ENCODE peak calls at places on chromosomes 13 and 19, in five cellular contexts. X is IMR-90; P is stimulated activated naive CD8-positive, alpha-beta T cell treated with anti-CD3 and anti-CD28 coated beads, Interleukin-15, Interleukin-2, amounts not matched to agents 100 U/mL and 50 U/mL, for 24 hours; R is HCT116; B is SK-N-SH treated with all-trans-retinoic acid at 6 μM for 48 hours. Q is an unnamed sample.

GRCh38 chr19:15871570-15871969 is 26.3 kb downstream of the CYP4F2 start:
- ATAC-seq in X (no peak), P (peak; percentile 40), R (peak; percentile 81), B (no peak), Q (no peak)

GRCh38 chr13:45356966-45357689 is 16.1 kb upstream of the TPT1 start:
- ATAC-seq in X (no peak), P (no peak), R (no peak), B (no peak), Q (peak; percentile 70)

GRCh38 chr13:43285891-43286602 is 262.7 kb downstream of the DNAJC15 start:
- ATAC-seq in X (no peak), P (no peak), R (no peak), B (peak; percentile 35), Q (no peak)

GRCh38 chr13:41610426-41610825 is 153.1 kb downstream of the RGCC start:
- ATAC-seq in X (peak; percentile 70), P (no peak), R (no peak), B (no peak), Q (peak; percentile 44)

GRCh38 chr19:16106121-16106520 is 5.6 kb upstream of the RAB8A start:
- ATAC-seq in X (peak; percentile 16), P (peak; percentile 20), R (no peak), B (peak; percentile 18), Q (peak; percentile 36)

GRCh38 chr13:94329754-94330551 is 149.5 kb downstream of the DCT start:
- ATAC-seq in X (peak; percentile 77), P (peak; percentile 67), R (no peak), B (peak; percentile 93), Q (peak; percentile 89)

GRCh38 chr13:30396434-30397075 is 25.7 kb upstream of the UBE2L5 start:
- ATAC-seq in X (no peak), P (peak; percentile 66), R (no peak), B (no peak), Q (peak; percentile 53)

GRCh38 chr13:111166882-111167281 is 51.8 kb downstream of the ARHGEF7 start:
- ATAC-seq in X (no peak), P (no peak), R (no peak), B (no peak), Q (no peak)

GRCh38 chr19:17319473-17320238 is 10.3 kb downstream of the DDA1 start:
- ATAC-seq in X (no peak), P (no peak), R (no peak), B (no peak), Q (no peak)

GRCh38 chr13:106354961-106355360 is 180.5 kb downstream of the EFNB2 start:
- ATAC-seq in X (no peak), P (no peak), R (no peak), B (no peak), Q (no peak)

GRCh38 chr19:51472607-51473006 is 5.7 kb upstream of the CEACAM18 start:
- ATAC-seq in X (no peak), P (no peak), R (peak; percentile 20), B (no peak), Q (no peak)

GRCh38 chr19:32392142-32392541 is 13.4 kb upstream of the DPY19L3 start:
- ATAC-seq in X (no peak), P (no peak), R (no peak), B (no peak), Q (no peak)

GRCh38 chr19:43479961-43480561 is 14.7 kb upstream of the LYPD3 start:
- ATAC-seq in X (no peak), P (no peak), R (no peak), B (no peak), Q (no peak)

GRCh38 chr19:53466726-53467125 is 807 bp upstream of the ZNF813 start:
- ATAC-seq in X (no peak), P (no peak), R (no peak), B (no peak), Q (no peak)